ENCODE peak calls at places on chromosomes 16 and 17, in nine cellular contexts. One of them, this sample, is unnamed.

GRCh38 chr17:44878627-44879221 is 20.5 kb downstream of the EFTUD2 start:
- DNase-seq in tibial nerve: no peak
- DNase-seq in neural progenitor cell: peak
- DNase-seq in choroid plexus epithelial cell: peak
- DNase-seq in PC-9: no peak
- DNase-seq in omental fat pad: no peak
- DNase-seq in GM06990: no peak
- DNase-seq in astrocyte of the spinal cord: peak
- DNase-seq in BJ: no peak
- DNase-seq in this sample: peak

GRCh38 chr17:20998571-20999043 is 44.2 kb downstream of the USP22 start:
- DNase-seq in PC-9: no peak
- DNase-seq in astrocyte of the spinal cord: no peak
- DNase-seq in tibial nerve: no peak
- DNase-seq in neural progenitor cell: no peak
- DNase-seq in GM06990: no peak
- DNase-seq in BJ: no peak
- DNase-seq in choroid plexus epithelial cell: peak
- DNase-seq in omental fat pad: no peak
- DNase-seq in this sample: no peak

GRCh38 chr17:70107441-70107840 is 32.4 kb downstream of the KCNJ16 start:
- DNase-seq in tibial nerve: no peak
- DNase-seq in choroid plexus epithelial cell: no peak
- DNase-seq in astrocyte of the spinal cord: no peak
- DNase-seq in neural progenitor cell: no peak
- DNase-seq in GM06990: no peak
- DNase-seq in omental fat pad: no peak
- DNase-seq in BJ: no peak
- DNase-seq in PC-9: no peak
- DNase-seq in this sample: no peak

GRCh38 chr17:48711128-48711527 is 11.2 kb downstream of the PRAC1 start:
- DNase-seq in astrocyte of the spinal cord: no peak
- DNase-seq in BJ: no peak
- DNase-seq in choroid plexus epithelial cell: no peak
- DNase-seq in omental fat pad: no peak
- DNase-seq in neural progenitor cell: no peak
- DNase-seq in GM06990: no peak
- DNase-seq in tibial nerve: no peak
- DNase-seq in PC-9: no peak
- DNase-seq in this sample: no peak

GRCh38 chr17:79779088-79779529 is 1.2 kb downstream of the CBX2 start:
- DNase-seq in tibial nerve: no peak
- DNase-seq in omental fat pad: no peak
- DNase-seq in astrocyte of the spinal cord: no peak
- DNase-seq in GM06990: no peak
- DNase-seq in neural progenitor cell: peak
- DNase-seq in choroid plexus epithelial cell: peak
- DNase-seq in BJ: no peak
- DNase-seq in PC-9: no peak
- DNase-seq in this sample: no peak

GRCh38 chr16:8963010-8963824 is 489 bp downstream of the USP7 start:
- DNase-seq in choroid plexus epithelial cell: no peak
- DNase-seq in PC-9: no peak
- DNase-seq in neural progenitor cell: peak
- DNase-seq in BJ: no peak
- DNase-seq in astrocyte of the spinal cord: no peak
- DNase-seq in omental fat pad: no peak
- DNase-seq in GM06990: no peak
- DNase-seq in tibial nerve: no peak
- DNase-seq in this sample: no peak

GRCh38 chr16:47599512-47599911 is 138.4 kb downstream of the PHKB start:
- DNase-seq in neural progenitor cell: no peak
- DNase-seq in PC-9: no peak
- DNase-seq in astrocyte of the spinal cord: no peak
- DNase-seq in BJ: no peak
- DNase-seq in choroid plexus epithelial cell: no peak
- DNase-seq in tibial nerve: no peak
- DNase-seq in GM06990: peak
- DNase-seq in omental fat pad: no peak
- DNase-seq in this sample: peak

GRCh38 chr16:55843105-55843395 is 10.2 kb upstream of the CES1 start:
- DNase-seq in omental fat pad: no peak
- DNase-seq in PC-9: no peak
- DNase-seq in neural progenitor cell: no peak
- DNase-seq in choroid plexus epithelial cell: no peak
- DNase-seq in astrocyte of the spinal cord: no peak
- DNase-seq in BJ: no peak
- DNase-seq in GM06990: no peak
- DNase-seq in tibial nerve: no peak
- DNase-seq in this sample: no peak

GRCh38 chr17:36901506-36901905 is 35.8 kb upstream of the LHX1 start:
- DNase-seq in omental fat pad: no peak
- DNase-seq in BJ: no peak
- DNase-seq in neural progenitor cell: peak
- DNase-seq in choroid plexus epithelial cell: peak
- DNase-seq in astrocyte of the spinal cord: peak
- DNase-seq in PC-9: peak
- DNase-seq in tibial nerve: no peak
- DNase-seq in GM06990: no peak
- DNase-seq in this sample: no peak

GRCh38 chr16:71383054-71383773 is 24.7 kb downstream of the CALB2 start:
- DNase-seq in neural progenitor cell: peak
- DNase-seq in omental fat pad: no peak
- DNase-seq in astrocyte of the spinal cord: no peak
- DNase-seq in BJ: no peak
- DNase-seq in tibial nerve: no peak
- DNase-seq in PC-9: peak
- DNase-seq in choroid plexus epithelial cell: peak
- DNase-seq in GM06990: no peak
- DNase-seq in this sample: no peak

GRCh38 chr17:46818319-46818928 is at the start of gene WNT3:
- DNase-seq in tibial nerve: no peak
- DNase-seq in GM06990: no peak
- DNase-seq in neural progenitor cell: peak
- DNase-seq in astrocyte of the spinal cord: no peak
- DNase-seq in BJ: no peak
- DNase-seq in choroid plexus epithelial cell: no peak
- DNase-seq in PC-9: no peak
- DNase-seq in omental fat pad: no peak
- DNase-seq in this sample: peak

GRCh38 chr16:16083421-16084156 is 134.2 kb downstream of the ABCC1 start:
- DNase-seq in neural progenitor cell: no peak
- DNase-seq in BJ: no peak
- DNase-seq in choroid plexus epithelial cell: peak
- DNase-seq in PC-9: no peak
- DNase-seq in GM06990: no peak
- DNase-seq in astrocyte of the spinal cord: peak
- DNase-seq in omental fat pad: no peak
- DNase-seq in tibial nerve: no peak
- DNase-seq in this sample: no peak

GRCh38 chr16:10972108-10972955 is 28.0 kb downstream of the CLEC16A start:
- DNase-seq in neural progenitor cell: no peak
- DNase-seq in BJ: no peak
- DNase-seq in astrocyte of the spinal cord: no peak
- DNase-seq in omental fat pad: no peak
- DNase-seq in tibial nerve: no peak
- DNase-seq in PC-9: no peak
- DNase-seq in GM06990: no peak
- DNase-seq in choroid plexus epithelial cell: no peak
- DNase-seq in this sample: no peak

GRCh38 chr16:17224859-17225258 is 245.9 kb downstream of the XYLT1 start:
- DNase-seq in GM06990: peak
- DNase-seq in astrocyte of the spinal cord: peak
- DNase-seq in omental fat pad: no peak
- DNase-seq in BJ: peak
- DNase-seq in PC-9: no peak
- DNase-seq in neural progenitor cell: no peak
- DNase-seq in tibial nerve: peak
- DNase-seq in choroid plexus epithelial cell: peak
- DNase-seq in this sample: peak

GRCh38 chr16:5557966-5558365 is 460.4 kb upstream of the EEF2KMT start:
- DNase-seq in GM06990: no peak
- DNase-seq in choroid plexus epithelial cell: no peak
- DNase-seq in tibial nerve: no peak
- DNase-seq in astrocyte of the spinal cord: no peak
- DNase-seq in PC-9: no peak
- DNase-seq in omental fat pad: no peak
- DNase-seq in BJ: no peak
- DNase-seq in neural progenitor cell: no peak
- DNase-seq in this sample: no peak

GRCh38 chr16:473046-474043 is 47.9 kb downstream of the RAB11FIP3 start:
- DNase-seq in GM06990: no peak
- DNase-seq in BJ: no peak
- DNase-seq in astrocyte of the spinal cord: peak
- DNase-seq in choroid plexus epithelial cell: peak
- DNase-seq in omental fat pad: no peak
- DNase-seq in PC-9: no peak
- DNase-seq in neural progenitor cell: no peak
- DNase-seq in tibial nerve: no peak
- DNase-seq in this sample: no peak
- TF ChIP-seq CTCF in GM06990: no peak
- TF ChIP-seq CTCF in BJ: no peak
- TF ChIP-seq CTCF in astrocyte of the spinal cord: no peak
- TF ChIP-seq CTCF in choroid plexus epithelial cell: no peak
- TF ChIP-seq CTCF in omental fat pad: no peak
- TF ChIP-seq CTCF in PC-9: no peak
- TF ChIP-seq CTCF in neural progenitor cell: no peak
- TF ChIP-seq CTCF in tibial nerve: no peak
- TF ChIP-seq CTCF in this sample: no peak

GRCh38 chr17:28718317-28718672 is 627 bp upstream of the RAB34 start:
- DNase-seq in choroid plexus epithelial cell: no peak
- DNase-seq in astrocyte of the spinal cord: no peak
- DNase-seq in BJ: no peak
- DNase-seq in GM06990: no peak
- DNase-seq in PC-9: no peak
- DNase-seq in omental fat pad: no peak
- DNase-seq in tibial nerve: no peak
- DNase-seq in neural progenitor cell: peak
- DNase-seq in this sample: no peak

GRCh38 chr17:28718990-28719433 is 773 bp upstream of the RPL23A start:
- DNase-seq in neural progenitor cell: no peak
- DNase-seq in GM06990: no peak
- DNase-seq in tibial nerve: peak
- DNase-seq in BJ: no peak
- DNase-seq in astrocyte of the spinal cord: no peak
- DNase-seq in PC-9: no peak
- DNase-seq in omental fat pad: no peak
- DNase-seq in choroid plexus epithelial cell: no peak
- DNase-seq in this sample: no peak

GRCh38 chr17:28722413-28723158 is 2.8 kb downstream of the RPL23A start:
- DNase-seq in tibial nerve: no peak
- DNase-seq in neural progenitor cell: no peak
- DNase-seq in PC-9: no peak
- DNase-seq in choroid plexus epithelial cell: no peak
- DNase-seq in omental fat pad: no peak
- DNase-seq in GM06990: no peak
- DNase-seq in astrocyte of the spinal cord: no peak
- DNase-seq in BJ: no peak
- DNase-seq in this sample: no peak

GRCh38 chr17:28717578-28718316 is at the start of gene RAB34:
- DNase-seq in PC-9: peak
- DNase-seq in tibial nerve: peak
- DNase-seq in omental fat pad: no peak
- DNase-seq in astrocyte of the spinal cord: peak
- DNase-seq in GM06990: peak
- DNase-seq in BJ: peak
- DNase-seq in neural progenitor cell: peak
- DNase-seq in choroid plexus epithelial cell: peak
- DNase-seq in this sample: peak

GRCh38 chr17:28720247-28720996 is 637 bp downstream of the RPL23A start:
- DNase-seq in choroid plexus epithelial cell: no peak
- DNase-seq in neural progenitor cell: no peak
- DNase-seq in tibial nerve: no peak
- DNase-seq in omental fat pad: no peak
- DNase-seq in astrocyte of the spinal cord: no peak
- DNase-seq in BJ: no peak
- DNase-seq in PC-9: no peak
- DNase-seq in GM06990: no peak
- DNase-seq in this sample: no peak
- TF ChIP-seq CTCF in choroid plexus epithelial cell: peak
- TF ChIP-seq CTCF in neural progenitor cell: peak
- TF ChIP-seq CTCF in tibial nerve: no peak
- TF ChIP-seq CTCF in omental fat pad: no peak
- TF ChIP-seq CTCF in astrocyte of the spinal cord: no peak
- TF ChIP-seq CTCF in BJ: peak
- TF ChIP-seq CTCF in PC-9: no peak
- TF ChIP-seq CTCF in GM06990: no peak
- TF ChIP-seq CTCF in this sample: no peak

GRCh38 chr17:17983376-17983775 is 10.7 kb downstream of the DRC3 start:
- DNase-seq in tibial nerve: no peak
- DNase-seq in astrocyte of the spinal cord: no peak
- DNase-seq in neural progenitor cell: no peak
- DNase-seq in PC-9: no peak
- DNase-seq in choroid plexus epithelial cell: peak
- DNase-seq in omental fat pad: no peak
- DNase-seq in GM06990: no peak
- DNase-seq in BJ: no peak
- DNase-seq in this sample: no peak

GRCh38 chr17:17983776-17984175 is 11.1 kb downstream of the DRC3 start:
- DNase-seq in tibial nerve: no peak
- DNase-seq in omental fat pad: no peak
- DNase-seq in PC-9: no peak
- DNase-seq in BJ: no peak
- DNase-seq in astrocyte of the spinal cord: no peak
- DNase-seq in choroid plexus epithelial cell: no peak
- DNase-seq in neural progenitor cell: no peak
- DNase-seq in GM06990: no peak
- DNase-seq in this sample: no peak

GRCh38 chr17:17985153-17985552 is 12.5 kb downstream of the DRC3 start:
- DNase-seq in astrocyte of the spinal cord: no peak
- DNase-seq in neural progenitor cell: no peak
- DNase-seq in BJ: no peak
- DNase-seq in PC-9: no peak
- DNase-seq in choroid plexus epithelial cell: no peak
- DNase-seq in tibial nerve: no peak
- DNase-seq in GM06990: no peak
- DNase-seq in omental fat pad: no peak
- DNase-seq in this sample: no peak

GRCh38 chr17:17987187-17987896 is 14.7 kb downstream of the DRC3 start:
- DNase-seq in tibial nerve: no peak
- DNase-seq in astrocyte of the spinal cord: no peak
- DNase-seq in choroid plexus epithelial cell: no peak
- DNase-seq in neural progenitor cell: no peak
- DNase-seq in PC-9: no peak
- DNase-seq in GM06990: no peak
- DNase-seq in omental fat pad: no peak
- DNase-seq in BJ: no peak
- DNase-seq in this sample: no peak

GRCh38 chr17:17985555-17985954 is 12.9 kb downstream of the DRC3 start:
- DNase-seq in neural progenitor cell: no peak
- DNase-seq in BJ: no peak
- DNase-seq in astrocyte of the spinal cord: no peak
- DNase-seq in tibial nerve: no peak
- DNase-seq in PC-9: no peak
- DNase-seq in omental fat pad: no peak
- DNase-seq in choroid plexus epithelial cell: peak
- DNase-seq in GM06990: no peak
- DNase-seq in this sample: peak
- TF ChIP-seq CTCF in neural progenitor cell: peak
- TF ChIP-seq CTCF in BJ: peak
- TF ChIP-seq CTCF in astrocyte of the spinal cord: peak
- TF ChIP-seq CTCF in tibial nerve: no peak
- TF ChIP-seq CTCF in PC-9: peak
- TF ChIP-seq CTCF in omental fat pad: no peak
- TF ChIP-seq CTCF in choroid plexus epithelial cell: peak
- TF ChIP-seq CTCF in GM06990: peak
- TF ChIP-seq CTCF in this sample: peak

GRCh38 chr16:69798466-69798865 is 36.3 kb downstream of the WWP2 start:
- DNase-seq in GM06990: no peak
- DNase-seq in astrocyte of the spinal cord: peak
- DNase-seq in neural progenitor cell: peak
- DNase-seq in tibial nerve: no peak
- DNase-seq in choroid plexus epithelial cell: peak
- DNase-seq in BJ: no peak
- DNase-seq in omental fat pad: no peak
- DNase-seq in PC-9: no peak
- DNase-seq in this sample: no peak
- TF ChIP-seq CTCF in GM06990: peak
- TF ChIP-seq CTCF in astrocyte of the spinal cord: peak
- TF ChIP-seq CTCF in neural progenitor cell: peak
- TF ChIP-seq CTCF in tibial nerve: no peak
- TF ChIP-seq CTCF in choroid plexus epithelial cell: peak
- TF ChIP-seq CTCF in BJ: peak
- TF ChIP-seq CTCF in omental fat pad: no peak
- TF ChIP-seq CTCF in PC-9: no peak
- TF ChIP-seq CTCF in this sample: no peak